ENCODE peak calls at places on chromosomes 12 and 14, in four cellular contexts. One of them, this sample, is unnamed.

GRCh38 chr12:75908961-75909699 is 122.4 kb downstream of the PHLDA1 start:
- DNase-seq in GM12878: no peak
- DNase-seq in HepG2: peak
- DNase-seq in HEK293T: no peak
- DNase-seq in this sample: no peak

GRCh38 chr14:21087294-21088091 is 11.0 kb downstream of the ZNF219 start:
- DNase-seq in HepG2: no peak
- DNase-seq in HEK293T: no peak
- DNase-seq in GM12878: no peak
- DNase-seq in this sample: no peak

GRCh38 chr14:68392393-68393085 is 400.3 kb downstream of the ZFP36L1 start:
- DNase-seq in HepG2: peak
- DNase-seq in HEK293T: no peak
- DNase-seq in GM12878: no peak
- DNase-seq in this sample: no peak

GRCh38 chr12:109202770-109203169 is 86.4 kb downstream of the ACACB start:
- DNase-seq in GM12878: no peak
- DNase-seq in HEK293T: no peak
- DNase-seq in HepG2: no peak
- DNase-seq in this sample: no peak

GRCh38 chr12:116524964-116525379 is 34.2 kb upstream of the MAP1LC3B2 start:
- DNase-seq in HEK293T: no peak
- DNase-seq in GM12878: no peak
- DNase-seq in HepG2: no peak
- DNase-seq in this sample: no peak

GRCh38 chr12:34108967-34109366 is 86.7 kb downstream of the ALG10 start:
- DNase-seq in GM12878: no peak
- DNase-seq in HepG2: no peak
- DNase-seq in HEK293T: no peak
- DNase-seq in this sample: no peak

GRCh38 chr14:62187265-62187664 is 425.0 kb downstream of the SNAPC1 start:
- DNase-seq in GM12878: no peak
- DNase-seq in HEK293T: no peak
- DNase-seq in HepG2: no peak
- DNase-seq in this sample: no peak

GRCh38 chr12:93180566-93180965 is 197.2 kb upstream of the NUDT4 start:
- DNase-seq in GM12878: no peak
- DNase-seq in HepG2: no peak
- DNase-seq in HEK293T: no peak
- DNase-seq in this sample: no peak

GRCh38 chr14:26794731-26795130 is 196.9 kb upstream of the NOVA1 start:
- DNase-seq in HEK293T: no peak
- DNase-seq in GM12878: no peak
- DNase-seq in HepG2: no peak
- DNase-seq in this sample: no peak

GRCh38 chr12:90045559-90045958 is 336.9 kb upstream of the ATP2B1 start:
- DNase-seq in HepG2: no peak
- DNase-seq in GM12878: no peak
- DNase-seq in HEK293T: no peak
- DNase-seq in this sample: no peak

GRCh38 chr14:91284146-91284790 is 39.8 kb upstream of the GPR68 start:
- DNase-seq in HEK293T: peak
- DNase-seq in GM12878: no peak
- DNase-seq in HepG2: no peak
- DNase-seq in this sample: no peak

GRCh38 chr12:70660620-70661219 is 23.5 kb upstream of the PTPRB start:
- DNase-seq in HepG2: no peak
- DNase-seq in HEK293T: no peak
- DNase-seq in GM12878: no peak
- DNase-seq in this sample: peak

GRCh38 chr12:104342635-104343249 is 39.2 kb downstream of the EID3 start:
- DNase-seq in HEK293T: no peak
- DNase-seq in HepG2: no peak
- DNase-seq in GM12878: no peak
- DNase-seq in this sample: no peak

GRCh38 chr12:50187084-50187900 is 20.1 kb upstream of the CERS5 start:
- DNase-seq in GM12878: peak
- DNase-seq in HepG2: no peak
- DNase-seq in HEK293T: no peak
- DNase-seq in this sample: no peak

GRCh38 chr14:91372680-91373495 is 44.7 kb downstream of the CCDC88C start:
- DNase-seq in HepG2: no peak
- DNase-seq in GM12878: no peak
- DNase-seq in HEK293T: no peak
- DNase-seq in this sample: no peak

GRCh38 chr14:55151601-55152000 is 22.5 kb downstream of the LGALS3 start:
- DNase-seq in HepG2: no peak
- DNase-seq in GM12878: no peak
- DNase-seq in HEK293T: no peak
- DNase-seq in this sample: no peak

GRCh38 chr12:120846721-120847120 is 57.4 kb downstream of the SPPL3 start:
- DNase-seq in GM12878: no peak
- DNase-seq in HEK293T: no peak
- DNase-seq in HepG2: no peak
- DNase-seq in this sample: no peak

GRCh38 chr12:43884683-43885410 is 49.0 kb downstream of the TMEM117 start:
- DNase-seq in HEK293T: no peak
- DNase-seq in HepG2: no peak
- DNase-seq in GM12878: no peak
- DNase-seq in this sample: no peak

GRCh38 chr12:79296128-79296527 is 394.6 kb downstream of the PAWR start:
- DNase-seq in GM12878: no peak
- DNase-seq in HEK293T: no peak
- DNase-seq in HepG2: no peak
- DNase-seq in this sample: no peak

GRCh38 chr12:3332190-3332589 is 158.8 kb upstream of the PRMT8 start:
- DNase-seq in HepG2: no peak
- DNase-seq in GM12878: no peak
- DNase-seq in HEK293T: no peak
- DNase-seq in this sample: no peak

GRCh38 chr12:2877959-2878732 is 1.1 kb downstream of the RHNO1 start:
- DNase-seq in HEK293T: no peak
- DNase-seq in GM12878: no peak
- DNase-seq in HepG2: no peak
- DNase-seq in this sample: no peak

GRCh38 chr12:2138871-2139308 is 86.1 kb downstream of the CACNA1C start:
- DNase-seq in GM12878: no peak
- DNase-seq in HEK293T: no peak
- DNase-seq in HepG2: no peak
- DNase-seq in this sample: no peak

GRCh38 chr12:43742106-43742505 is 16.5 kb downstream of the PUS7L start:
- DNase-seq in HepG2: no peak
- DNase-seq in HEK293T: no peak
- DNase-seq in GM12878: no peak
- DNase-seq in this sample: no peak

GRCh38 chr12:6821674-6822433 is at the start of gene GPR162:
- DNase-seq in HepG2: no peak
- DNase-seq in HEK293T: peak
- DNase-seq in GM12878: no peak
- DNase-seq in this sample: peak

DNA sequence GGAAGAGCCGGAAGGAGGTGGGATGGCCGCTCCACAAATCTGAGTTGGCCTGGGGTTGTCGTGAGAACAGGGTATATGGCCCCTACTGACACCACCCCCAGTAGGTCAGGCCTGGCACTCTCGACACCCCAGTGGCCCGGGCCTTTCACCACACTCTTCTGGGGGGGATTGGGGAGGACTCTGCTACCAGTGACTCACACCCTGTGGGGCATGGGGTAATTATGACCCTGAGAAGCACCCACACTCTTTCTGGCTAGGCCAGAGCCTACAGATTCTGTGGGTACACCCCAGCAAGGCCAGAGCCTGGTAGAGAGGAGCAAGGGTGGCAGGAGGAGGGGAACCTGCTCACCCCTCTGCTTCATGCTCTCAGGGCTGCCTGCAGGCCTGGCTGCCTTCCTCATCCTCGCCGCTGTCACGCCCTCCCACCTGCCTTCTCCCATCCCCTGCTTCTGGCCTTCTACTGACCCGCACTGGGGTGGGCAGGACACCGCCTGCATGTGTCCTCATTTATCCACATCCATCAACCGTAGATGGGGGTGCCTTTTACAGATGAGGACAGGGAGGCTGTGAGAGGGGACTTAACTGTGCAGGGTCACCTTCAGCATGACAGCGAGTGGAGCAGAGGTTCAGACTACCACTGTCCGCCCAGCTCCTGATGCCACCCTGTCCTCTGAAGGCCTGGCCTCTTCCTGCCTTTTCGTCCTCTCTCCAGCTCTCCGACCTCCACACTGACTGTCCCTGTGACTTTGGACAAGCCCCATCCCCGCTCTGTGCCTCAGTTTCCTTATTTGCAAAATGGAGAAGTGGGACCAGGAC is 18.4 kb downstream of the ASB2 start:
- DNase-seq in HEK293T: no peak
- DNase-seq in HepG2: no peak
- DNase-seq in GM12878: no peak
- DNase-seq in this sample: no peak
- TF ChIP-seq TARDBP in HEK293T: no peak
- TF ChIP-seq TARDBP in HepG2: no peak
- TF ChIP-seq TARDBP in GM12878: no peak
- TF ChIP-seq TARDBP in this sample: no peak

DNA sequence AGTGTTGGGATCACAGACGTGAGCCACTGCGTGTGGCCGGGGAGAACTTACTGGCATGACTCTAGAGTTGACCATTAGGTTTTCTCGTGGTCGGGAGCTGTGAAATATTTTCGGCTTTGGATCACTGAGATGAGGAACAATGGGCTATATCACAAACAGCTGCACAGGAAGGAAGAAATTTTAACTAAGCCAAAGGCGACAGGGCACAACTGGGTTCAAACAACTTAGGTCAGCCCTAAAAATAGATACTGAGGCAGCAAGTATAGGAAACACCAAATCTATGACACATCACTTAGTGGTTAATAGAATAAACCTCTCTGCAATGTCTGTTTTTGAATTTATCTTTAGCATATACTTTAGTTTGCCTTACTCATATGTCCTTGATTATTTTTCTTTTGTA is 162.9 kb downstream of the LRIG3 start:
- DNase-seq in HepG2: no peak
- DNase-seq in GM12878: no peak
- DNase-seq in HEK293T: no peak
- DNase-seq in this sample: no peak
- TF ChIP-seq TARDBP in HepG2: no peak
- TF ChIP-seq TARDBP in GM12878: no peak
- TF ChIP-seq TARDBP in HEK293T: no peak
- TF ChIP-seq TARDBP in this sample: no peak

GRCh38 chr14:102318781-102319276 is 717 bp upstream of the ZNF839 start:
- DNase-seq in HEK293T: no peak
- DNase-seq in GM12878: no peak
- DNase-seq in HepG2: no peak
- DNase-seq in this sample: no peak
- TF ChIP-seq TARDBP in HEK293T: no peak
- TF ChIP-seq TARDBP in GM12878: no peak
- TF ChIP-seq TARDBP in HepG2: no peak
- TF ChIP-seq TARDBP in this sample: no peak

GRCh38 chr14:105255021-105255507 is 6.7 kb downstream of the BTBD6 start:
- DNase-seq in HepG2: no peak
- DNase-seq in GM12878: no peak
- DNase-seq in HEK293T: no peak
- DNase-seq in this sample: no peak
- TF ChIP-seq TARDBP in HepG2: no peak
- TF ChIP-seq TARDBP in GM12878: no peak
- TF ChIP-seq TARDBP in HEK293T: no peak
- TF ChIP-seq TARDBP in this sample: no peak

GRCh38 chr14:100445436-100446088 is 122.4 kb downstream of the SLC25A47 start:
- DNase-seq in HEK293T: no peak
- DNase-seq in GM12878: no peak
- DNase-seq in HepG2: no peak
- DNase-seq in this sample: no peak
- TF ChIP-seq TARDBP in HEK293T: no peak
- TF ChIP-seq TARDBP in GM12878: no peak
- TF ChIP-seq TARDBP in HepG2: no peak
- TF ChIP-seq TARDBP in this sample: no peak

GRCh38 chr12:132427999-132428871 is 61.7 kb upstream of the FBRSL1 start:
- DNase-seq in HEK293T: no peak
- DNase-seq in GM12878: no peak
- DNase-seq in HepG2: peak
- DNase-seq in this sample: no peak
- TF ChIP-seq TARDBP in HEK293T: no peak
- TF ChIP-seq TARDBP in GM12878: no peak
- TF ChIP-seq TARDBP in HepG2: no peak
- TF ChIP-seq TARDBP in this sample: no peak